ENCODE peak calls at places on chromosomes 3 and 15, in ten cellular contexts. Z is right atrium auricular region; N is stomach; O is SK-N-SH; G is endodermal cell; V is adrenal gland; D is heart right ventricle; L is Peyer's patch; Q is heart left ventricle; J is CD8-positive, alpha-beta T cell. U is an unnamed sample.

GRCh38 chr3:192365571-192365970 is 361.8 kb downstream of the FGF12 start:
- DNase-seq in J (no peak), Q (no peak), L (no peak), V (no peak), Z (no peak), O (no peak), G (no peak), N (no peak), D (no peak), U (no peak)

GRCh38 chr3:172125963-172126403 is 86.6 kb downstream of the FNDC3B start:
- DNase-seq in Z (peak; percentile 90), V (no peak), J (no peak), Q (peak; percentile 67), O (no peak), L (no peak), G (no peak), N (peak; percentile 73), D (peak; percentile 74), U (no peak)

GRCh38 chr3:58117561-58118305 is 93.0 kb downstream of the DNASE1L3 start:
- DNase-seq in Q (peak; percentile 60), J (no peak), L (no peak), G (peak; percentile 59), O (no peak), V (peak; percentile 57), D (peak; percentile 69), Z (peak; percentile 78), N (peak; percentile 93), U (no peak)

GRCh38 chr3:105398407-105398806 is 31.7 kb downstream of the ALCAM start:
- DNase-seq in J (no peak), O (no peak), D (no peak), N (no peak), G (no peak), Z (no peak), V (no peak), L (no peak), Q (no peak), U (no peak)

GRCh38 chr15:29938701-29939340 is 116.6 kb upstream of the TJP1 start:
- DNase-seq in J (no peak), Q (no peak), L (no peak), O (no peak), G (no peak), D (no peak), Z (no peak), N (no peak), V (no peak), U (no peak)

GRCh38 chr3:141091416-141091815 is 40.3 kb downstream of the SPSB4 start:
- DNase-seq in L (no peak), O (peak; percentile 75), D (no peak), V (no peak), Z (no peak), N (no peak), J (no peak), G (no peak), Q (no peak), U (no peak)

GRCh38 chr3:151003024-151003771 is 30.7 kb upstream of the CLRN1 start:
- DNase-seq in G (no peak), N (no peak), L (no peak), Z (no peak), O (no peak), J (no peak), V (peak; percentile 22), Q (no peak), D (no peak), U (no peak)

GRCh38 chr3:75171632-75172230 is 492.4 kb upstream of the FRG2C start:
- DNase-seq in N (no peak), J (no peak), D (no peak), Z (no peak), Q (no peak), L (no peak), O (no peak), G (no peak), V (no peak), U (no peak)

GRCh38 chr15:87604857-87605446 is 651.6 kb downstream of the NTRK3 start:
- DNase-seq in N (no peak), V (no peak), L (no peak), O (peak; percentile 12), G (peak; percentile 73), Z (no peak), D (no peak), Q (no peak), J (no peak), U (no peak)

GRCh38 chr3:58045084-58045483 is 36.9 kb downstream of the FLNB start:
- DNase-seq in L (no peak), Z (no peak), O (no peak), J (no peak), V (no peak), Q (no peak), N (no peak), G (no peak), D (no peak), U (no peak)

GRCh38 chr3:114671741-114672510 is 378.1 kb downstream of the TIGIT start:
- DNase-seq in N (no peak), V (no peak), G (no peak), J (no peak), L (no peak), Q (no peak), D (no peak), Z (no peak), O (no peak), U (no peak)

GRCh38 chr15:90184119-90184785 is 16.9 kb upstream of the SEMA4B start:
- DNase-seq in J (no peak), Z (peak; percentile 93), V (peak; percentile 97), D (peak; percentile 76), O (no peak), N (peak; percentile 91), Q (peak; percentile 69), G (no peak), L (peak; percentile 71), U (peak; percentile 22)

GRCh38 chr3:69231929-69232437 is 109.6 kb upstream of the LMOD3 start:
- DNase-seq in L (no peak), Z (no peak), J (no peak), D (no peak), Q (no peak), G (no peak), O (peak; percentile 31), V (no peak), N (peak; percentile 52), U (no peak)

GRCh38 chr15:39254181-39254580 is 326.7 kb upstream of the THBS1 start:
- DNase-seq in D (no peak), Z (no peak), J (no peak), V (no peak), O (no peak), L (no peak), Q (no peak), G (no peak), N (no peak), U (no peak)

DNA sequence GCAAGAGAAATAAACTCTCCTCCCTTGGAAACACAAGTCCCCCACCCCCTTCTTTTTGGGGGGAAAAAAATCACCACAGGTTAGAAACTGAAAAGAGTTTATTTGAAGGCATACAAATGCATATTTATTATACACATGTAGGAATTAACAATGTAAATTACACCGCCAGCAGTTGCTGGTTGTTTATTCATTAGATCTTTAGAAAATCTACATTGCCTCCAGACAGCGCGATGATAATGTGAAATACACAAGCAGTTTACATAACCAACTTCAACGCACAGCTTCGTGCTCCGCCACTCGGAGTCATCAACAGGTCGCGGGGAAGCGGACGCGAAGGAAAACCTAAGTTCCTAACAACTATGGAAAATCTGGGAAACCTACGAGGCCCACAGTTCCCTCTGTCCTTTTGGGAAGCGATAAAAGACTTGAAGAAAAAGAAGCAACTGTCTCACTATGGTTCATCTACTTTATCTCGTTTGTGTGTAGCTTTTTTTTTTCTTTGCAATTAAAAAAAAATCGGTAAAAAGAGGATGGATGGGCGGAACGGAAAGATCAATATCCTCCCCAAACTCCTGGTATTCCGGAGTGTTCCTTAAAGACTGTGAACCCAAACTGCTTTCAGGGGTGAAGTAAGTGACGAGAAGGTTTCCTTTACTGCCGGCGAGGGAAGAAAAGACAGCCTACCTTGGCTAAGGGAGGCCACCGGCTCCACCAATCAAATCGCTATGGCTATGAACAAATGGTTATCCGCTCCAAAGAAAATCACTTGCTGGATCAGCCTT is 8.4 kb upstream of the FOXB1 start:
- DNase-seq in L (no peak), Z (no peak), D (no peak), N (no peak), V (no peak), G (peak; percentile 69), J (no peak), O (peak; percentile 10), Q (no peak), U (no peak)
- H3K4me1 ChIP-seq in L (peaks cover 12% of the 10 kb centered on the region), Z (no peaks in the 10 kb centered on the region), D (peaks cover 14% of the 10 kb centered on the region), N (peaks cover 29% of the 10 kb centered on the region), V (peaks cover 5% of the 10 kb centered on the region), G (peaks cover 6% of the 10 kb centered on the region), J (peaks cover 27% of the 10 kb centered on the region), O (no peaks in the 10 kb centered on the region), Q (peaks cover 4% of the 10 kb centered on the region), U (peaks cover 22% of the 10 kb centered on the region)

DNA sequence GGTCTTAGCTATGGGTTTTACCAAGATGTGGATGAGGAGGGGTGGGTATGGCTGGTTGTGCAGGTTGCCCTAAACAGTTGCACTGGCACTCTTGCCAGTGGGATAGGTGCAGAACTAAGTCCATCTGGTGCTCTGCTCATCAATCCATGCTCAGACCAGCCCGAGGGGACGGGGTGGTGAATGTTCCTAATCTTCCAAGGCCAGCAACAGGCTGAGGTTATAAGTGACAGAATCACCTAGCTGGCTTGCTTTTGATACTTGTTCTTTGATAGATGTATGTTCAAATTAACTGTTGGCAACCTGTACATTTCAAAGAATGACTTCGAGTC is 53.5 kb upstream of the CCR2 start:
- DNase-seq in J (no peak), D (no peak), Q (no peak), V (no peak), O (no peak), G (no peak), L (no peak), N (no peak), Z (no peak), U (no peak)
- H3K27me3 ChIP-seq in J (no peaks in the 10 kb centered on the region), D (no peaks in the 10 kb centered on the region), Q (no peaks in the 10 kb centered on the region), V (no peaks in the 10 kb centered on the region), O (peaks cover 25% of the 10 kb centered on the region), G (no peaks in the 10 kb centered on the region), L (no peaks in the 10 kb centered on the region), N (no peaks in the 10 kb centered on the region), Z (no peaks in the 10 kb centered on the region), U (no peaks in the 10 kb centered on the region)

GRCh38 chr3:12545473-12545791 is at the start of gene MKRN2OS:
- DNase-seq in Q (no peak), V (no peak), D (no peak), N (peak; percentile 70), G (peak; percentile 75), O (no peak), Z (no peak), L (no peak), J (no peak), U (no peak)
- H3K4me3 ChIP-seq in Q (no peak within 1 kb of the TSS), V (no peak within 1 kb of the TSS), D (no peak within 1 kb of the TSS), N (peak within 1 kb of the TSS; percentile 37), G (peak within 1 kb of the TSS; percentile 45), O (no peak within 1 kb of the TSS), Z (no peak within 1 kb of the TSS), L (peak within 1 kb of the TSS; percentile 18), J (no peak within 1 kb of the TSS), U (peak within 1 kb of the TSS; percentile 33)

GRCh38 chr15:22951381-22952280 is 28.5 kb downstream of the CYFIP1 start:
- DNase-seq in V (no peak), G (no peak), Q (no peak), J (no peak), L (no peak), D (no peak), Z (no peak), O (no peak), N (no peak), U (no peak)
- H3K4me1 ChIP-seq in V (peaks cover 79% of the 10 kb centered on the region), G (no peaks in the 10 kb centered on the region), Q (peaks cover 66% of the 10 kb centered on the region), J (no peaks in the 10 kb centered on the region), L (peaks cover 36% of the 10 kb centered on the region), D (peaks cover 97% of the 10 kb centered on the region), Z (no peaks in the 10 kb centered on the region), O (peaks cover 41% of the 10 kb centered on the region), N (peaks cover 88% of the 10 kb centered on the region), U (peaks cover 59% of the 10 kb centered on the region)